ENCODE peak calls at places on chromosomes 13 and 19, in six cellular contexts. I is ascending aorta, B is AG10803, L is psoas muscle, U is BE2C, C is astrocyte of the spinal cord. R is an unnamed sample.

GRCh38 chr19:49592486-49593232 is 1.7 kb downstream of the PRR12 start:
- DNase-seq in B (no peak), U (no peak), L (no peak), C (no peak), I (no peak), R (no peak)

GRCh38 chr13:42654760-42655159 is 80.8 kb downstream of the TNFSF11 start:
- DNase-seq in L (no peak), I (no peak), C (no peak), U (no peak), B (no peak), R (no peak)

GRCh38 chr13:85737952-85738351 is 61.3 kb downstream of the SLITRK6 start:
- DNase-seq in C (no peak), I (no peak), U (no peak), L (no peak), B (no peak), R (no peak)

GRCh38 chr19:14089662-14090508 is 666 bp downstream of the SAMD1 start:
- DNase-seq in L (peak; percentile 69), I (peak; percentile 77), B (peak; percentile 72), C (peak; percentile 57), U (peak; percentile 74), R (no peak)

GRCh38 chr19:31338069-31338767 is 11.0 kb downstream of the TSHZ3 start:
- DNase-seq in L (peak; percentile 43), C (peak; percentile 73), B (peak; percentile 29), I (peak; percentile 79), U (peak; percentile 84), R (no peak)

GRCh38 chr13:63156816-63157215 is 1741.2 kb upstream of the PCDH20 start:
- DNase-seq in B (no peak), L (no peak), C (no peak), U (no peak), I (no peak), R (no peak)

GRCh38 chr19:39826311-39826945 is 7.5 kb downstream of the DYRK1B start:
- DNase-seq in U (no peak), C (no peak), I (no peak), B (no peak), L (no peak), R (no peak)

GRCh38 chr13:21240586-21240985 is 64.1 kb downstream of the MRPL57 start:
- DNase-seq in C (peak; percentile 28), L (no peak), I (no peak), B (peak; percentile 77), U (no peak), R (no peak)

GRCh38 chr19:40805258-40805868 is 6.4 kb downstream of the EGLN2 start:
- DNase-seq in C (no peak), U (no peak), L (no peak), B (no peak), I (no peak), R (peak; percentile 66)

GRCh38 chr19:58582985-58583384 is 9.8 kb upstream of the MZF1 start:
- DNase-seq in C (no peak), I (peak; percentile 57), B (no peak), L (no peak), U (no peak), R (no peak)

GRCh38 chr13:30376426-30377311 is 45.6 kb upstream of the UBE2L5 start:
- DNase-seq in C (no peak), L (no peak), U (no peak), I (no peak), B (no peak), R (no peak)

GRCh38 chr13:109790071-109790470 is 3.7 kb upstream of the IRS2 start:
- DNase-seq in U (no peak), B (peak; percentile 82), C (no peak), L (no peak), I (no peak), R (no peak)

GRCh38 chr19:2328401-2329161 is at the start of the genes LSM7 and SPPL2B:
- DNase-seq in B (peak; percentile 84), C (peak; percentile 88), U (peak; percentile 93), L (peak; percentile 92), I (peak; percentile 94), R (peak; percentile 46)

GRCh38 chr13:112129557-112129956 is 62.6 kb downstream of the SOX1 start:
- DNase-seq in I (no peak), U (no peak), L (no peak), B (no peak), C (no peak), R (no peak)

GRCh38 chr13:50275392-50276063 is 260.3 kb downstream of the KCNRG start:
- DNase-seq in C (no peak), U (no peak), B (no peak), L (no peak), I (no peak), R (peak; percentile 77)

GRCh38 chr13:88707652-88708051 is 1036.5 kb downstream of the SLITRK5 start:
- DNase-seq in C (no peak), B (no peak), I (no peak), L (no peak), U (no peak), R (no peak)

GRCh38 chr19:2355168-2356035 is 4.7 kb upstream of the TMPRSS9 start:
- DNase-seq in B (peak; percentile 79), U (no peak), C (peak; percentile 12), L (peak; percentile 50), I (no peak), R (no peak)

GRCh38 chr13:98925949-98926348 is 51.9 kb downstream of the DOCK9 start:
- DNase-seq in U (no peak), C (no peak), I (no peak), L (no peak), B (no peak), R (no peak)

GRCh38 chr13:94550030-94550738 is 45.8 kb downstream of the TGDS start:
- DNase-seq in U (no peak), C (no peak), L (no peak), I (no peak), B (peak; percentile 49), R (peak; percentile 10)

GRCh38 chr13:112449545-112449930 is 73.4 kb downstream of the SPACA7 start:
- DNase-seq in C (no peak), L (no peak), U (no peak), B (no peak), I (no peak), R (no peak)

GRCh38 chr19:53467138-53467502 is 413 bp upstream of the ZNF813 start:
- DNase-seq in L (no peak), I (peak; percentile 63), C (no peak), B (no peak), U (peak; percentile 15), R (no peak)

GRCh38 chr13:33817513-33817842 is 471 bp upstream of the RFC3 start:
- DNase-seq in L (no peak), U (no peak), B (no peak), I (no peak), C (no peak), R (no peak)

GRCh38 chr13:85509512-85509911 is 289.7 kb downstream of the SLITRK6 start:
- DNase-seq in U (no peak), I (no peak), L (no peak), C (peak; percentile 36), B (peak; percentile 3), R (no peak)

GRCh38 chr19:4660181-4660791 is 9.9 kb downstream of the MYDGF start:
- DNase-seq in I (no peak), C (no peak), B (no peak), L (no peak), U (peak; percentile 66), R (no peak)

DNA sequence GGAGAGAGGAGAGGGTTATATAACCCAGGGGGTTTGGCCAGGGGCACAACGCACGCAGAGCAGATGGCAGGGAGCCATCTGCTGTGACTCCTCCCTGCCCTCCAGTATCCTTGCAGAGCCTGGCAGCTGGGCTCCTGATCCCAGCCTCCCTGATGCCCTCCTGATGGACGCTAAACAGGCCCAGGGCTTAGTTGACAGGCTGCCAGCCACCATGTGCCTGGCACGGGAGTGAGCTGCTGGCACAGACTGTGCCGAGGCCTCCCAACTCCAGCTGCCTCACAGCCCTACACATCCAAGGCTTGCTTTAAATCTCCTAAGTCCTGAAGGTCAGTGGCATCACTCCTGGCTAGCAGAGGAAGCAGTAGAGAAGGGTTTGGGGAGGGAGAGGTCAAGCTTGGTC is 16.7 kb downstream of the SYDE1 start:
- DNase-seq in B (peak; percentile 29), L (peak; percentile 57), U (peak; percentile 43), I (no peak), C (no peak), R (peak; percentile 56)
- H3K4me3 ChIP-seq in B (peak overlapping the region; percentile 95), L (no peak overlapping the region), U (peak overlapping the region; percentile 85), I (no peak overlapping the region), C (no peak overlapping the region), R (no peak overlapping the region)

DNA sequence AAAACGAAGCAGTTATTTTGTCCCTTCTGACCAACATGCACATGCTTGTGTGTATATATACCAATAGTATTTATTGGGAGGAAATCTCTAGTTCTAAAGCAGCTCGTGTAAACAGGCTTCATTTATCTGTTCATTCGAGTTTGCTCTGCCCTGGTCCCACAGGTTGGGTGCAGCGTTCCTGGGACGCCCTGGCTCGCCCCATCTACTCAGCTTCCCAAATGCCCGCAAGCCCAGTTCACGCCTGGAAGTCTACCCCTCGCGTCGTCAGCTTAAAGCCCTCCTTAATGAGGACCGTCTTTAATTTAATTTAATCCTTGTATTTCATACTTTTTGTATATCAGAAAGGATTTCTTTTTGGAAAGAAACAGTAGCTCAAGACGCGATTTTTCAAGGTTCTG is 604 bp downstream of the THSD1 start:
- DNase-seq in I (no peak), C (no peak), B (no peak), L (no peak), U (no peak), R (no peak)
- TF ChIP-seq CTCF in I (no peak), C (no peak), B (no peak), L (no peak), U (no peak), R (no peak)

GRCh38 chr19:45444318-45445041 is 20.8 kb upstream of the ERCC1 start:
- DNase-seq in I (peak; percentile 98), L (peak; percentile 97), B (peak; percentile 85), C (peak; percentile 84), U (peak; percentile 95), R (no peak)

GRCh38 chr19:45442927-45443461 is 19.3 kb upstream of the ERCC1 start:
- DNase-seq in B (peak; percentile 37), C (peak; percentile 41), L (peak; percentile 51), U (peak; percentile 63), I (peak; percentile 89), R (no peak)

GRCh38 chr19:45443462-45444317 is 20.0 kb upstream of the ERCC1 start:
- DNase-seq in C (peak; percentile 85), I (peak; percentile 100), B (peak; percentile 90), L (peak; percentile 98), U (peak; percentile 99), R (no peak)

GRCh38 chr19:45440873-45441654 is 17.3 kb upstream of the ERCC1 start:
- DNase-seq in U (peak; percentile 37), L (no peak), C (peak; percentile 35), I (no peak), B (peak; percentile 51), R (no peak)

DNA sequence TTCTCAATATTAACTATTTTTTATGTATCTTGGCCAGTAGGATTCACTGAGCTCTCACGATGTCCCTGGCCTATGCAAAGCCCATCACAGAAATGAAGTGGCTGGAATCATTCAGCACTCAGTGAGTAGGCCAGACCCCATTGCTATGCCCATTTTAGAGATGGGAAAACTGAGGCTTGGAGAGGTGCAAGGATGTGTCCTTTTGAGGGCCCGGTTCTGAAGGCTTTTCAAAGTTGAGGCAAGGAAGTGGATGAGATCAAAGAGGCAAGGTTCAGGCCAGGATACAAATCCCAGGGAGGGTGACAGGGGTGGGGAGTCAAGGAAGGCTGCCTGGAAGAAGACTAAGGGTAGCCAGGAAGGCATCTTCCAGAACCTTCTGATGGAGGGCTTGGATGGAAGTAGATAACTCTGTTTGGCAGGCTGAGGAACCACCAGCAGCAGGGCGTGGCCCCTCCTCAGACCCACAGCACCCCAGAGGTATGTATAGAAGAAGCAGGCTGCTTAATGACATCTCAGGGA is 18.8 kb upstream of the ERCC1 start:
- DNase-seq in U (no peak), B (no peak), I (no peak), C (no peak), L (no peak), R (no peak)
- H3K4me3 ChIP-seq in U (no peak overlapping the region), B (no peak overlapping the region), I (no peak overlapping the region), C (no peak overlapping the region), L (no peak overlapping the region), R (no peak overlapping the region)

GRCh38 chr13:73849292-73849691 is 284.9 kb downstream of the KLF12 start:
- DNase-seq in L (no peak), C (peak; percentile 57), I (no peak), B (peak; percentile 59), U (peak; percentile 46), R (peak; percentile 0)
- TF ChIP-seq CTCF in L (peak; percentile 29), C (peak; percentile 57), I (peak; percentile 29), B (peak; percentile 63), U (peak; percentile 68), R (peak; percentile 15)